ENCODE peak calls at places on chromosomes 12 and 14, in five cellular contexts. One of them, this sample, is unnamed.

GRCh38 chr14:96362071-96362964 is 823 bp downstream of the ATG2B start:
- DNase-seq in A549: peak
- DNase-seq in HCEC 1CT: peak
- DNase-seq in SW 1271: peak
- DNase-seq in transverse colon: peak
- DNase-seq in this sample: peak

GRCh38 chr14:99522457-99522891 is 41.3 kb downstream of the CCNK start:
- DNase-seq in A549: peak
- DNase-seq in HCEC 1CT: peak
- DNase-seq in SW 1271: no peak
- DNase-seq in transverse colon: no peak
- DNase-seq in this sample: peak

GRCh38 chr14:41016213-41016612 is 590.5 kb upstream of the LRFN5 start:
- DNase-seq in A549: no peak
- DNase-seq in HCEC 1CT: no peak
- DNase-seq in SW 1271: no peak
- DNase-seq in transverse colon: no peak
- DNase-seq in this sample: no peak

GRCh38 chr14:101022121-101022520 is 118.6 kb upstream of the RTL1 start:
- DNase-seq in A549: no peak
- DNase-seq in HCEC 1CT: no peak
- DNase-seq in SW 1271: no peak
- DNase-seq in transverse colon: no peak
- DNase-seq in this sample: no peak

GRCh38 chr12:113504917-113505316 is 33.2 kb upstream of the LHX5 start:
- DNase-seq in A549: no peak
- DNase-seq in HCEC 1CT: no peak
- DNase-seq in SW 1271: no peak
- DNase-seq in transverse colon: no peak
- DNase-seq in this sample: no peak

GRCh38 chr14:24255438-24255837 is 7.5 kb downstream of the TGM1 start:
- DNase-seq in A549: no peak
- DNase-seq in HCEC 1CT: no peak
- DNase-seq in SW 1271: no peak
- DNase-seq in transverse colon: no peak
- DNase-seq in this sample: no peak

GRCh38 chr14:67514650-67515385 is 18.3 kb upstream of the PLEKHH1 start:
- DNase-seq in A549: peak
- DNase-seq in HCEC 1CT: peak
- DNase-seq in SW 1271: no peak
- DNase-seq in transverse colon: peak
- DNase-seq in this sample: peak

GRCh38 chr12:58241099-58241498 is 299.7 kb downstream of the ATP23 start:
- DNase-seq in A549: no peak
- DNase-seq in HCEC 1CT: no peak
- DNase-seq in SW 1271: no peak
- DNase-seq in transverse colon: no peak
- DNase-seq in this sample: no peak

GRCh38 chr12:25615119-25615518 is 62.0 kb upstream of the LMNTD1 start:
- DNase-seq in A549: no peak
- DNase-seq in HCEC 1CT: peak
- DNase-seq in SW 1271: no peak
- DNase-seq in transverse colon: no peak
- DNase-seq in this sample: peak

GRCh38 chr12:46915861-46916260 is 90.1 kb upstream of the SLC38A4 start:
- DNase-seq in A549: no peak
- DNase-seq in HCEC 1CT: peak
- DNase-seq in SW 1271: no peak
- DNase-seq in transverse colon: no peak
- DNase-seq in this sample: peak

GRCh38 chr12:122880668-122881067 is 15.3 kb downstream of the VPS37B start:
- DNase-seq in A549: peak
- DNase-seq in HCEC 1CT: peak
- DNase-seq in SW 1271: no peak
- DNase-seq in transverse colon: no peak
- DNase-seq in this sample: peak

GRCh38 chr12:29365091-29365490 is 15.9 kb downstream of the ERGIC2 start:
- DNase-seq in A549: no peak
- DNase-seq in HCEC 1CT: no peak
- DNase-seq in SW 1271: no peak
- DNase-seq in transverse colon: no peak
- DNase-seq in this sample: no peak

GRCh38 chr12:75322464-75322863 is 7.7 kb downstream of the CAPS2 start:
- DNase-seq in A549: no peak
- DNase-seq in HCEC 1CT: peak
- DNase-seq in SW 1271: no peak
- DNase-seq in transverse colon: no peak
- DNase-seq in this sample: peak

GRCh38 chr12:106109168-106109910 is 29.4 kb downstream of the NUAK1 start:
- DNase-seq in A549: no peak
- DNase-seq in HCEC 1CT: peak
- DNase-seq in SW 1271: no peak
- DNase-seq in transverse colon: no peak
- DNase-seq in this sample: no peak

GRCh38 chr12:52519826-52520662 is at the start of gene KRT5:
- DNase-seq in A549: no peak
- DNase-seq in HCEC 1CT: no peak
- DNase-seq in SW 1271: no peak
- DNase-seq in transverse colon: no peak
- DNase-seq in this sample: no peak

GRCh38 chr14:88992011-88992410 is 167.6 kb downstream of the TTC8 start:
- DNase-seq in A549: no peak
- DNase-seq in HCEC 1CT: no peak
- DNase-seq in SW 1271: no peak
- DNase-seq in transverse colon: no peak
- DNase-seq in this sample: no peak

This sample was measured in EL.